ENCODE peak calls at places on chromosomes 13 and 19, in eight cellular contexts. X is NCI-H1105, F is NT2/D1, C is KBM-7, T is fibroblast of mammary gland, H is foreskin keratinocyte, G is astrocyte of the cerebellum, N is HFFc6. Q is an unnamed sample.

GRCh38 chr19:38420935-38421334 is 5.1 kb downstream of the RASGRP4 start:
- DNase-seq in X (no peak), F (no peak), C (no peak), T (no peak), H (no peak), G (no peak), N (no peak), Q (no peak)

GRCh38 chr13:73984201-73984600 is 150.0 kb downstream of the KLF12 start:
- DNase-seq in X (no peak), F (no peak), C (no peak), T (no peak), H (no peak), G (no peak), N (no peak), Q (no peak)

GRCh38 chr19:7657047-7657779 is 11.6 kb upstream of the RETN start:
- DNase-seq in X (no peak), F (no peak), C (peak; percentile 78), T (peak; percentile 12), H (no peak), G (no peak), N (no peak), Q (no peak)

GRCh38 chr13:40975441-40975840 is 43.7 kb downstream of the ELF1 start:
- DNase-seq in X (no peak), F (no peak), C (no peak), T (no peak), H (no peak), G (no peak), N (no peak), Q (no peak)

GRCh38 chr19:17090501-17091074 is 15.0 kb downstream of the MYO9B start:
- DNase-seq in X (no peak), F (no peak), C (peak; percentile 63), T (peak; percentile 58), H (no peak), G (no peak), N (no peak), Q (peak; percentile 60)

GRCh38 chr19:43620061-43621001 is 902 bp upstream of the ZNF428 start:
- DNase-seq in X (no peak), F (no peak), C (no peak), T (no peak), H (no peak), G (no peak), N (no peak), Q (no peak)

GRCh38 chr19:10230155-10230903 is 802 bp downstream of the S1PR2 start:
- DNase-seq in X (no peak), F (no peak), C (no peak), T (no peak), H (no peak), G (no peak), N (no peak), Q (peak; percentile 58)

GRCh38 chr13:44930907-44931676 is 58.2 kb downstream of the NUFIP1 start:
- DNase-seq in X (no peak), F (peak; percentile 20), C (no peak), T (no peak), H (no peak), G (no peak), N (peak; percentile 49), Q (no peak)

GRCh38 chr13:33110713-33111413 is 94.6 kb downstream of the KL start:
- DNase-seq in X (no peak), F (no peak), C (no peak), T (peak; percentile 55), H (no peak), G (no peak), N (no peak), Q (peak; percentile 56)

GRCh38 chr13:30998548-30999140 is 66.2 kb downstream of the TEX26 start:
- DNase-seq in X (peak; percentile 36), F (no peak), C (no peak), T (peak; percentile 29), H (no peak), G (peak; percentile 38), N (no peak), Q (peak; percentile 73)

GRCh38 chr13:36344173-36344572 is 2.0 kb downstream of the SPART start:
- DNase-seq in X (no peak), F (no peak), C (peak; percentile 54), T (peak; percentile 84), H (no peak), G (no peak), N (peak; percentile 23), Q (peak; percentile 70)

GRCh38 chr19:19113040-19113541 is 25.2 kb downstream of the TMEM161A start:
- DNase-seq in X (no peak), F (no peak), C (peak; percentile 23), T (peak; percentile 62), H (no peak), G (no peak), N (peak; percentile 28), Q (peak; percentile 74)

GRCh38 chr13:107203146-107203847 is 635.4 kb upstream of the ARGLU1 start:
- DNase-seq in X (no peak), F (peak; percentile 65), C (peak; percentile 36), T (peak; percentile 13), H (no peak), G (no peak), N (peak; percentile 3), Q (no peak)

GRCh38 chr13:100089633-100090032 is 740 bp downstream of the PCCA start:
- DNase-seq in X (no peak), F (no peak), C (no peak), T (peak; percentile 24), H (no peak), G (no peak), N (no peak), Q (peak; percentile 34)

GRCh38 chr13:102878491-102878890 is 32.7 kb downstream of the ERCC5 start:
- DNase-seq in X (no peak), F (no peak), C (no peak), T (peak; percentile 56), H (no peak), G (peak; percentile 75), N (no peak), Q (peak; percentile 76)

GRCh38 chr19:47096721-47097120 is 16.9 kb downstream of the ZC3H4 start:
- DNase-seq in X (no peak), F (no peak), C (no peak), T (no peak), H (no peak), G (no peak), N (no peak), Q (no peak)

GRCh38 chr13:84393981-84394625 is 511.8 kb upstream of the SLITRK1 start:
- DNase-seq in X (no peak), F (no peak), C (no peak), T (no peak), H (peak; percentile 74), G (no peak), N (no peak), Q (no peak)

GRCh38 chr19:2491130-2491801 is 15.3 kb downstream of the GADD45B start:
- DNase-seq in X (peak; percentile 94), F (no peak), C (no peak), T (peak; percentile 87), H (peak; percentile 86), G (peak; percentile 66), N (peak; percentile 85), Q (peak; percentile 84)

GRCh38 chr13:95058680-95059079 is 242.6 kb downstream of the ABCC4 start:
- DNase-seq in X (no peak), F (no peak), C (no peak), T (no peak), H (no peak), G (no peak), N (no peak), Q (no peak)

GRCh38 chr19:954672-955494 is 29.0 kb downstream of the ARID3A start:
- DNase-seq in X (no peak), F (no peak), C (no peak), T (no peak), H (no peak), G (no peak), N (no peak), Q (no peak)

GRCh38 chr19:55554302-55554701 is 9.0 kb upstream of the SBK3 start:
- DNase-seq in X (no peak), F (no peak), C (no peak), T (no peak), H (no peak), G (no peak), N (no peak), Q (no peak)

Q was measured in IMR-90.